ENCODE peak calls at places on chromosomes 6 and 20, in nine cellular contexts. L is astrocyte of the spinal cord, T is sciatic nerve, Q is DMS53, W is KBM-7, V is M059J, N is fibroblast of the conjunctiva, C is transverse colon, K is spleen. A is an unnamed sample.

GRCh38 chr20:57393321-57394086 is 2.3 kb downstream of the RBM38 start:
- DNase-seq in V (no peak), L (no peak), N (no peak), W (no peak), Q (peak; percentile 84), K (peak; percentile 72), T (no peak), C (no peak), A (no peak)

GRCh38 chr6:39375405-39375804 is 52.9 kb upstream of the KCNK16 start:
- DNase-seq in L (no peak), N (no peak), W (no peak), C (no peak), T (no peak), Q (no peak), K (no peak), V (no peak), A (no peak)

GRCh38 chr6:24906314-24906713 is 29.4 kb downstream of the RIPOR2 start:
- DNase-seq in W (no peak), C (no peak), K (no peak), N (no peak), Q (no peak), T (no peak), V (no peak), L (no peak), A (no peak)

GRCh38 chr20:56430471-56430870 is 18.4 kb downstream of the CASS4 start:
- DNase-seq in Q (no peak), V (no peak), T (no peak), N (no peak), L (no peak), K (no peak), C (no peak), W (no peak), A (no peak)

GRCh38 chr6:145018027-145018426 is 717.3 kb downstream of the EPM2A start:
- DNase-seq in L (no peak), V (no peak), W (no peak), Q (no peak), C (no peak), N (no peak), K (no peak), T (no peak), A (no peak)

GRCh38 chr6:98833101-98834059 is 994 bp upstream of the POU3F2 start:
- DNase-seq in C (no peak), K (peak; percentile 81), L (peak; percentile 58), Q (peak; percentile 82), N (no peak), W (peak; percentile 65), T (no peak), V (peak; percentile 54), A (no peak)

GRCh38 chr20:11777861-11778570 is 139.7 kb upstream of the BTBD3 start:
- DNase-seq in C (no peak), K (no peak), Q (no peak), N (no peak), L (peak; percentile 32), V (peak; percentile 94), W (no peak), T (no peak), A (peak; percentile 29)

GRCh38 chr6:35425284-35425683 is 26.9 kb upstream of the FANCE start:
- DNase-seq in T (no peak), K (no peak), N (peak; percentile 83), V (peak; percentile 94), Q (no peak), W (no peak), C (no peak), L (peak; percentile 92), A (no peak)

GRCh38 chr6:126812651-126813050 is 305.8 kb upstream of the RSPO3 start:
- DNase-seq in V (peak; percentile 21), K (no peak), Q (peak; percentile 25), L (peak; percentile 13), N (peak; percentile 24), W (no peak), C (no peak), T (no peak), A (no peak)

GRCh38 chr6:4128748-4129147 is 6.6 kb downstream of the ECI2 start:
- DNase-seq in C (no peak), N (no peak), K (no peak), W (no peak), Q (no peak), L (no peak), V (peak; percentile 62), T (no peak), A (no peak)

GRCh38 chr6:34120953-34121675 is 24.8 kb downstream of the GRM4 start:
- DNase-seq in C (no peak), V (no peak), N (no peak), T (no peak), L (no peak), W (no peak), K (no peak), Q (no peak), A (no peak)

GRCh38 chr6:31572041-31572911 is at the start of gene LTA:
- DNase-seq in V (no peak), Q (no peak), K (peak; percentile 92), W (no peak), L (no peak), C (peak; percentile 43), T (no peak), N (no peak), A (no peak)

GRCh38 chr20:58246346-58246745 is 17.9 kb upstream of the ANKRD60 start:
- DNase-seq in N (peak; percentile 17), L (peak; percentile 32), V (peak; percentile 42), K (no peak), T (no peak), C (no peak), W (peak; percentile 28), Q (peak; percentile 53), A (no peak)

GRCh38 chr6:136401749-136402148 is 112.1 kb upstream of the BCLAF1 start:
- DNase-seq in Q (no peak), L (peak; percentile 55), N (no peak), C (no peak), W (no peak), T (no peak), V (peak; percentile 36), K (no peak), A (no peak)

GRCh38 chr6:38799529-38800184 is 84.5 kb downstream of the DNAH8 start:
- DNase-seq in T (no peak), L (no peak), K (no peak), W (no peak), N (no peak), Q (no peak), C (no peak), V (no peak), A (no peak)

GRCh38 chr6:90835584-90836212 is 248.8 kb upstream of the MAP3K7 start:
- DNase-seq in W (no peak), T (no peak), V (no peak), K (no peak), L (no peak), N (no peak), Q (peak; percentile 92), C (peak; percentile 17), A (peak; percentile 98)

GRCh38 chr20:3255728-3256127 is 16.7 kb upstream of the SLC4A11 start:
- DNase-seq in N (no peak), T (no peak), C (no peak), W (no peak), Q (no peak), V (no peak), K (no peak), L (no peak), A (no peak)

A was measured in NCI-H2081 treated with DMSO at 0.1 percent for 48 hours.